ENCODE peak calls at places on chromosome 18, in four cellular contexts. Y, U, H and B are unnamed samples.

GRCh38 chr18:76803814-76804213 is 18.5 kb upstream of the ZNF236 start:
- DNase-seq in Y (peak), U (peak), H (peak), B (peak)

GRCh38 chr18:7950380-7951143 is 383.4 kb downstream of the PTPRM start:
- DNase-seq in Y (no peak), U (peak), H (peak), B (peak)

GRCh38 chr18:60404686-60405085 is 32.1 kb upstream of the MC4R start:
- DNase-seq in Y (no peak), U (no peak), H (no peak), B (no peak)

GRCh38 chr18:76687271-76688006 is 134.9 kb upstream of the ZNF236 start:
- DNase-seq in Y (no peak), U (no peak), H (no peak), B (no peak)

GRCh38 chr18:49849331-49850217 is 36.2 kb upstream of the ACAA2 start:
- DNase-seq in Y (peak), U (peak), H (peak), B (peak)

GRCh38 chr18:73724908-73725307 is 422.7 kb downstream of the FBXO15 start:
- DNase-seq in Y (no peak), U (no peak), H (no peak), B (no peak)

GRCh38 chr18:58998421-58999203 is 133.9 kb downstream of the ZNF532 start:
- DNase-seq in Y (no peak), U (no peak), H (no peak), B (no peak)

GRCh38 chr18:63708650-63709049 is 5.9 kb downstream of the SERPINB11 start:
- DNase-seq in Y (no peak), U (no peak), H (no peak), B (no peak)

GRCh38 chr18:55635439-55635838 is 47.4 kb upstream of the TCF4 start:
- DNase-seq in Y (no peak), U (no peak), H (no peak), B (no peak)

GRCh38 chr18:79639072-79639829 is 40.4 kb upstream of the CTDP1 start:
- DNase-seq in Y (no peak), U (no peak), H (no peak), B (no peak)

GRCh38 chr18:48541026-48541746 is 2.4 kb downstream of the CTIF start:
- DNase-seq in Y (peak), U (no peak), H (peak), B (peak)

GRCh38 chr18:11760498-11761158 is 71.6 kb downstream of the GNAL start:
- DNase-seq in Y (no peak), U (no peak), H (no peak), B (no peak)

GRCh38 chr18:49768051-49768391 is 45.3 kb downstream of the ACAA2 start:
- DNase-seq in Y (peak), U (peak), H (no peak), B (peak)

GRCh38 chr18:55839350-55839749 is 251.4 kb upstream of the TCF4 start:
- DNase-seq in Y (no peak), U (no peak), H (no peak), B (no peak)

GRCh38 chr18:79849328-79850207 is 51.8 kb downstream of the KCNG2 start:
- DNase-seq in Y (no peak), U (no peak), H (no peak), B (no peak)

GRCh38 chr18:55386545-55386944 is 201.4 kb downstream of the TCF4 start:
- DNase-seq in Y (no peak), U (no peak), H (peak), B (no peak)

GRCh38 chr18:60978338-60978737 is 354.9 kb upstream of the CDH20 start:
- DNase-seq in Y (no peak), U (no peak), H (no peak), B (no peak)

GRCh38 chr18:79848579-79849327 is 51.0 kb downstream of the KCNG2 start:
- DNase-seq in Y (no peak), U (no peak), H (no peak), B (no peak)

GRCh38 chr18:74806073-74806472 is 208.4 kb downstream of the ZNF407 start:
- DNase-seq in Y (no peak), U (no peak), H (no peak), B (no peak)

GRCh38 chr18:59779979-59780378 is 82.8 kb upstream of the CCBE1 start:
- DNase-seq in Y (no peak), U (no peak), H (no peak), B (no peak)

GRCh38 chr18:25225152-25225551 is 126.8 kb downstream of the ZNF521 start:
- DNase-seq in Y (no peak), U (no peak), H (no peak), B (no peak)

GRCh38 chr18:75582406-75582821 is 154.9 kb upstream of the SMIM21 start:
- DNase-seq in Y (no peak), U (no peak), H (no peak), B (no peak)

GRCh38 chr18:21362921-21363320 is 120.9 kb downstream of the GREB1L start:
- DNase-seq in Y (no peak), U (no peak), H (no peak), B (no peak)
- TF ChIP-seq NR3C1 in Y (no peak), U (no peak), H (no peak), B (no peak)

GRCh38 chr18:71442830-71443229 is 1101.3 kb downstream of the CBLN2 start:
- DNase-seq in Y (no peak), U (no peak), H (no peak), B (no peak)
- TF ChIP-seq NR3C1 in Y (no peak), U (no peak), H (no peak), B (no peak)

DNA sequence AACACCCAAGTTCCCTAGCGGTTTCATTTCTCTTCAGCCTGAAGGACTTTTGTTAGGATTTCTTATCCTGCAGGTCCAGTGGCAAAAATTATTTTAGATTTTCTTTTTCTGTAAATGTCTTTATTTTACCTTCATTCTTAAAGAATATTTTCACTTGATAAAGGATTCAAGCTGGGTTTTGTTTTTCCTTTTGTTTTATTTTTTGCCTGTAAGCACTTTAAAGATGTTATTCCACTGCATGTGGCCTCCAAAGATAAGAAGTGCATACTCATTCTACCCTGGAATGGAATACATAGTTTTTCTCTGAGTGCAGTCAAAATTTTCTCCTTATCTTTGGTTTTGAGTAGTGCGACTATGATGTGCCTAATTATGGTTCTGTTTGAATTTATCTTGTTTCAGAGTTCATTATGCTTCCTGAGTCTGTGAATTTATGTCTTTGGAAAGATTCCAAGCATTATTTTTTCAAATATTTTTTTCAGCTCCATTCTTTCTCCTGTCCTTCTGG is 69.4 kb downstream of the MAPRE2 start:
- DNase-seq in Y (no peak), U (no peak), H (peak), B (no peak)
- TF ChIP-seq NR3C1 in Y (no peak), U (no peak), H (no peak), B (no peak)

GRCh38 chr18:45222200-45222599 is 393.1 kb upstream of the SLC14A2 start:
- DNase-seq in Y (no peak), U (no peak), H (no peak), B (no peak)
- TF ChIP-seq NR3C1 in Y (no peak), U (no peak), H (no peak), B (no peak)